ENCODE peak calls at places on chromosome 14, in seven cellular contexts. One of them, this sample, is unnamed.

GRCh38 chr14:56325251-56325839 is 207.1 kb downstream of the PELI2 start:
- DNase-seq in upper lobe of right lung: no peak
- DNase-seq in tibial artery: no peak
- DNase-seq in ovary: no peak
- DNase-seq in IMR-90: peak; percentile 55
- DNase-seq in effector memory CD4-positive, alpha-beta T cell: no peak
- DNase-seq in left ventricle myocardium inferior: no peak
- DNase-seq in this sample: no peak

GRCh38 chr14:20428010-20428365 is 8.0 kb downstream of the KLHL33 start:
- DNase-seq in effector memory CD4-positive, alpha-beta T cell: no peak
- DNase-seq in left ventricle myocardium inferior: no peak
- DNase-seq in upper lobe of right lung: no peak
- DNase-seq in tibial artery: no peak
- DNase-seq in ovary: no peak
- DNase-seq in IMR-90: no peak
- DNase-seq in this sample: no peak

GRCh38 chr14:69643430-69644200 is 32.2 kb downstream of the SUSD6 start:
- DNase-seq in IMR-90: peak; percentile 84
- DNase-seq in ovary: peak; percentile 69
- DNase-seq in upper lobe of right lung: peak; percentile 80
- DNase-seq in left ventricle myocardium inferior: no peak
- DNase-seq in effector memory CD4-positive, alpha-beta T cell: peak; percentile 50
- DNase-seq in tibial artery: no peak
- DNase-seq in this sample: peak; percentile 83

GRCh38 chr14:59679872-59680271 is 103.3 kb upstream of the CCDC175 start:
- DNase-seq in effector memory CD4-positive, alpha-beta T cell: no peak
- DNase-seq in upper lobe of right lung: no peak
- DNase-seq in IMR-90: no peak
- DNase-seq in left ventricle myocardium inferior: no peak
- DNase-seq in ovary: no peak
- DNase-seq in tibial artery: peak; percentile 84
- DNase-seq in this sample: peak; percentile 79

GRCh38 chr14:65833256-65833880 is 420.8 kb downstream of the FUT8 start:
- DNase-seq in IMR-90: no peak
- DNase-seq in upper lobe of right lung: no peak
- DNase-seq in left ventricle myocardium inferior: no peak
- DNase-seq in tibial artery: no peak
- DNase-seq in ovary: no peak
- DNase-seq in effector memory CD4-positive, alpha-beta T cell: no peak
- DNase-seq in this sample: no peak

GRCh38 chr14:103846569-103847438 is 571 bp downstream of the PPP1R13B start:
- DNase-seq in tibial artery: no peak
- DNase-seq in ovary: peak; percentile 52
- DNase-seq in left ventricle myocardium inferior: peak; percentile 57
- DNase-seq in upper lobe of right lung: peak; percentile 86
- DNase-seq in IMR-90: no peak
- DNase-seq in effector memory CD4-positive, alpha-beta T cell: no peak
- DNase-seq in this sample: peak; percentile 63

GRCh38 chr14:74140374-74140850 is 55.7 kb downstream of the LIN52 start:
- DNase-seq in IMR-90: no peak
- DNase-seq in upper lobe of right lung: peak; percentile 87
- DNase-seq in left ventricle myocardium inferior: peak; percentile 78
- DNase-seq in ovary: no peak
- DNase-seq in tibial artery: peak; percentile 73
- DNase-seq in effector memory CD4-positive, alpha-beta T cell: no peak
- DNase-seq in this sample: peak; percentile 77

GRCh38 chr14:101915871-101916815 is 48.2 kb upstream of the DYNC1H1 start:
- DNase-seq in IMR-90: no peak
- DNase-seq in ovary: peak; percentile 12
- DNase-seq in left ventricle myocardium inferior: no peak
- DNase-seq in effector memory CD4-positive, alpha-beta T cell: no peak
- DNase-seq in tibial artery: no peak
- DNase-seq in upper lobe of right lung: no peak
- DNase-seq in this sample: no peak

GRCh38 chr14:67045440-67045839 is 143.8 kb upstream of the GARIN2 start:
- DNase-seq in IMR-90: no peak
- DNase-seq in ovary: no peak
- DNase-seq in upper lobe of right lung: no peak
- DNase-seq in effector memory CD4-positive, alpha-beta T cell: no peak
- DNase-seq in tibial artery: no peak
- DNase-seq in left ventricle myocardium inferior: no peak
- DNase-seq in this sample: no peak

GRCh38 chr14:85076111-85076510 is 453.8 kb upstream of the FLRT2 start:
- DNase-seq in effector memory CD4-positive, alpha-beta T cell: no peak
- DNase-seq in ovary: no peak
- DNase-seq in upper lobe of right lung: no peak
- DNase-seq in tibial artery: no peak
- DNase-seq in left ventricle myocardium inferior: no peak
- DNase-seq in IMR-90: no peak
- DNase-seq in this sample: no peak

GRCh38 chr14:59202031-59202430 is 13.6 kb downstream of the DAAM1 start:
- DNase-seq in effector memory CD4-positive, alpha-beta T cell: no peak
- DNase-seq in left ventricle myocardium inferior: no peak
- DNase-seq in ovary: no peak
- DNase-seq in IMR-90: no peak
- DNase-seq in tibial artery: no peak
- DNase-seq in upper lobe of right lung: no peak
- DNase-seq in this sample: no peak

GRCh38 chr14:103393687-103394626 is 8.7 kb downstream of the MARK3 start:
- DNase-seq in IMR-90: peak; percentile 53
- DNase-seq in upper lobe of right lung: no peak
- DNase-seq in tibial artery: no peak
- DNase-seq in ovary: no peak
- DNase-seq in effector memory CD4-positive, alpha-beta T cell: no peak
- DNase-seq in left ventricle myocardium inferior: no peak
- DNase-seq in this sample: peak; percentile 54

GRCh38 chr14:81831128-81831815 is 297.6 kb upstream of the SEL1L start:
- DNase-seq in tibial artery: peak; percentile 72
- DNase-seq in left ventricle myocardium inferior: peak; percentile 59
- DNase-seq in upper lobe of right lung: no peak
- DNase-seq in effector memory CD4-positive, alpha-beta T cell: no peak
- DNase-seq in IMR-90: no peak
- DNase-seq in ovary: no peak
- DNase-seq in this sample: peak; percentile 49

GRCh38 chr14:101239065-101239464 is 322.2 kb upstream of the DIO3 start:
- DNase-seq in left ventricle myocardium inferior: no peak
- DNase-seq in effector memory CD4-positive, alpha-beta T cell: no peak
- DNase-seq in upper lobe of right lung: no peak
- DNase-seq in ovary: no peak
- DNase-seq in tibial artery: no peak
- DNase-seq in IMR-90: no peak
- DNase-seq in this sample: no peak

GRCh38 chr14:22939684-22940083 is 10.5 kb upstream of the PRMT5 start:
- DNase-seq in left ventricle myocardium inferior: no peak
- DNase-seq in effector memory CD4-positive, alpha-beta T cell: no peak
- DNase-seq in tibial artery: no peak
- DNase-seq in upper lobe of right lung: no peak
- DNase-seq in ovary: no peak
- DNase-seq in IMR-90: peak; percentile 86
- DNase-seq in this sample: no peak

GRCh38 chr14:103530390-103530789 is 1.4 kb downstream of the TRMT61A start:
- DNase-seq in upper lobe of right lung: no peak
- DNase-seq in ovary: no peak
- DNase-seq in left ventricle myocardium inferior: no peak
- DNase-seq in effector memory CD4-positive, alpha-beta T cell: no peak
- DNase-seq in tibial artery: no peak
- DNase-seq in IMR-90: peak; percentile 13
- DNase-seq in this sample: no peak

GRCh38 chr14:105249175-105250007 is 1.1 kb downstream of the BTBD6 start:
- DNase-seq in effector memory CD4-positive, alpha-beta T cell: no peak
- DNase-seq in upper lobe of right lung: peak; percentile 58
- DNase-seq in ovary: peak; percentile 38
- DNase-seq in tibial artery: no peak
- DNase-seq in IMR-90: peak; percentile 26
- DNase-seq in left ventricle myocardium inferior: no peak
- DNase-seq in this sample: no peak

GRCh38 chr14:102909462-102909861 is 13.0 kb upstream of the AMN start:
- DNase-seq in tibial artery: no peak
- DNase-seq in ovary: no peak
- DNase-seq in effector memory CD4-positive, alpha-beta T cell: no peak
- DNase-seq in IMR-90: no peak
- DNase-seq in upper lobe of right lung: peak; percentile 60
- DNase-seq in left ventricle myocardium inferior: no peak
- DNase-seq in this sample: no peak

GRCh38 chr14:47262801-47263200 is 412.6 kb downstream of the MDGA2 start:
- DNase-seq in left ventricle myocardium inferior: no peak
- DNase-seq in IMR-90: no peak
- DNase-seq in upper lobe of right lung: no peak
- DNase-seq in ovary: no peak
- DNase-seq in effector memory CD4-positive, alpha-beta T cell: no peak
- DNase-seq in tibial artery: no peak
- DNase-seq in this sample: no peak

GRCh38 chr14:92690171-92691011 is 58.0 kb downstream of the LGMN start:
- DNase-seq in IMR-90: peak; percentile 59
- DNase-seq in ovary: no peak
- DNase-seq in tibial artery: no peak
- DNase-seq in upper lobe of right lung: peak; percentile 67
- DNase-seq in left ventricle myocardium inferior: no peak
- DNase-seq in effector memory CD4-positive, alpha-beta T cell: no peak
- DNase-seq in this sample: peak; percentile 80

DNA sequence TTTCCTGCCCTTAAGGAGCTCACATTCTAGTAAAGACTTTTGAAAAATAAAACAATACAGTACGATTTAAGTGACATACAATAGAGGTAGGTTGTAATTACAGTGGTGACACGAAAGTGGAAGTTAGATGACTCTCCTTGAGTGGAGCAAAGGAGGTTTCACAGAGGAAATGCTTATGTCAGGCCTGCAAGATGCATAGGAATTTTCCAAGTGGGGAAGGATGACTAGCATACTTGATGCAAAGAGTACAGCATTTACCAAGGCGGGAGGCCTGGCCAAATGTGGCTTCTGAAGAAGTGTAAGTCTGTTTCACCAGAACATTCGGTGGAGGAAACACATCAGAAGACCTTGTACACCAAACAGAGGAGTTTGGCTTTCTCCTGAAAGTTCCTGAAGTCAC is 55.2 kb downstream of the ERO1A start:
- DNase-seq in left ventricle myocardium inferior: no peak
- DNase-seq in ovary: no peak
- DNase-seq in IMR-90: no peak
- DNase-seq in effector memory CD4-positive, alpha-beta T cell: no peak
- DNase-seq in tibial artery: no peak
- DNase-seq in upper lobe of right lung: no peak
- DNase-seq in this sample: no peak
- H3K27ac ChIP-seq in left ventricle myocardium inferior: no peak overlapping the region
- H3K27ac ChIP-seq in ovary: no peak overlapping the region
- H3K27ac ChIP-seq in IMR-90: no peak overlapping the region
- H3K27ac ChIP-seq in effector memory CD4-positive, alpha-beta T cell: no peak overlapping the region
- H3K27ac ChIP-seq in tibial artery: no peak overlapping the region
- H3K27ac ChIP-seq in upper lobe of right lung: no peak overlapping the region
- H3K27ac ChIP-seq in this sample: no peak overlapping the region

GRCh38 chr14:77003960-77004710 is 24.4 kb downstream of the IRF2BPL start:
- DNase-seq in IMR-90: peak; percentile 85
- DNase-seq in left ventricle myocardium inferior: no peak
- DNase-seq in upper lobe of right lung: no peak
- DNase-seq in ovary: no peak
- DNase-seq in effector memory CD4-positive, alpha-beta T cell: no peak
- DNase-seq in tibial artery: no peak
- DNase-seq in this sample: peak; percentile 75
- H3K4me1 ChIP-seq in IMR-90: peaks cover 17% of the 10 kb centered on the region
- H3K4me1 ChIP-seq in left ventricle myocardium inferior: peaks cover 34% of the 10 kb centered on the region
- H3K4me1 ChIP-seq in upper lobe of right lung: peaks cover 46% of the 10 kb centered on the region
- H3K4me1 ChIP-seq in ovary: peaks cover 8% of the 10 kb centered on the region
- H3K4me1 ChIP-seq in effector memory CD4-positive, alpha-beta T cell: no peaks in the 10 kb centered on the region
- H3K4me1 ChIP-seq in tibial artery: no peaks in the 10 kb centered on the region
- H3K4me1 ChIP-seq in this sample: peaks cover 54% of the 10 kb centered on the region

GRCh38 chr14:34775922-34776321 is 61.5 kb upstream of the CFL2 start:
- DNase-seq in left ventricle myocardium inferior: no peak
- DNase-seq in upper lobe of right lung: no peak
- DNase-seq in effector memory CD4-positive, alpha-beta T cell: no peak
- DNase-seq in tibial artery: no peak
- DNase-seq in ovary: no peak
- DNase-seq in IMR-90: no peak
- DNase-seq in this sample: no peak
- H3K36me3 ChIP-seq in left ventricle myocardium inferior: peaks cover 70% of the 10 kb centered on the region
- H3K36me3 ChIP-seq in upper lobe of right lung: peaks cover 76% of the 10 kb centered on the region
- H3K36me3 ChIP-seq in effector memory CD4-positive, alpha-beta T cell: peaks cover 40% of the 10 kb centered on the region
- H3K36me3 ChIP-seq in tibial artery: peaks cover 54% of the 10 kb centered on the region
- H3K36me3 ChIP-seq in ovary: no peaks in the 10 kb centered on the region
- H3K36me3 ChIP-seq in IMR-90: peaks cover 15% of the 10 kb centered on the region
- H3K36me3 ChIP-seq in this sample: peaks cover 6% of the 10 kb centered on the region

DNA sequence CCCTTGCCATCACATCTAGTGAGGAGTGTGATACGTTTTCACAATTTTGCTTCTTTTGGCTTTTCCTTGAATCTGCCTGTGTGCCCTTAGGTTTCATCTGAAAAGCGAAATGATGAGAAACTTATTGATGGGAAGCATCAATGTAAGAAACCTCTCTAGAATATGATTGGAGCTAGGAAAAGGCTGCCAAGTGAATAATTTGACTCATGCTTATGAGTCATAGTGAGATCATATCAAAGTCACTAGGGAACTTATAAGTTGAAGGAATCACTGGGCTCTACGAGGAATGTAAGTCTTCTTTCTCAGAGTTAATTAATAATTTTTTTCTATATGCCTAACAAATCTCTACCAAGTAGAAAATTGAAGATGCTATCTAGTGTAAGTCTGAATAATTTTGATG is 10.9 kb downstream of the GLRX5 start:
- DNase-seq in tibial artery: no peak
- DNase-seq in IMR-90: peak; percentile 97
- DNase-seq in ovary: no peak
- DNase-seq in effector memory CD4-positive, alpha-beta T cell: no peak
- DNase-seq in upper lobe of right lung: no peak
- DNase-seq in left ventricle myocardium inferior: no peak
- DNase-seq in this sample: no peak
- H3K27ac ChIP-seq in tibial artery: no peak overlapping the region
- H3K27ac ChIP-seq in IMR-90: no peak overlapping the region
- H3K27ac ChIP-seq in ovary: no peak overlapping the region
- H3K27ac ChIP-seq in effector memory CD4-positive, alpha-beta T cell: no peak overlapping the region
- H3K27ac ChIP-seq in upper lobe of right lung: no peak overlapping the region
- H3K27ac ChIP-seq in left ventricle myocardium inferior: peak overlapping the region; percentile 66
- H3K27ac ChIP-seq in this sample: no peak overlapping the region

GRCh38 chr14:99758121-99758871 is 34.9 kb upstream of the EML1 start:
- DNase-seq in effector memory CD4-positive, alpha-beta T cell: no peak
- DNase-seq in left ventricle myocardium inferior: no peak
- DNase-seq in tibial artery: peak; percentile 30
- DNase-seq in ovary: no peak
- DNase-seq in IMR-90: peak; percentile 96
- DNase-seq in upper lobe of right lung: no peak
- DNase-seq in this sample: no peak
- H3K4me1 ChIP-seq in effector memory CD4-positive, alpha-beta T cell: no peaks in the 10 kb centered on the region
- H3K4me1 ChIP-seq in left ventricle myocardium inferior: peaks cover 76% of the 10 kb centered on the region
- H3K4me1 ChIP-seq in tibial artery: no peaks in the 10 kb centered on the region
- H3K4me1 ChIP-seq in ovary: peaks cover 6% of the 10 kb centered on the region
- H3K4me1 ChIP-seq in IMR-90: peaks cover 52% of the 10 kb centered on the region
- H3K4me1 ChIP-seq in upper lobe of right lung: peaks cover 22% of the 10 kb centered on the region
- H3K4me1 ChIP-seq in this sample: no peaks in the 10 kb centered on the region